ENCODE peak calls at places on chromosomes 3 and 15, in eight cellular contexts. I is K562, J is heart left ventricle, D is gastrocnemius medialis, E is right lobe of liver, X is body of pancreas, O is A549, S is HCT116. Q is an unnamed sample.

GRCh38 chr3:30332196-30333021 is 274.0 kb upstream of the TGFBR2 start:
- ATAC-seq in I (no peak), J (peak; percentile 16), D (no peak), E (peak; percentile 55), X (no peak), O (peak; percentile 53), S (peak; percentile 70), Q (no peak)

GRCh38 chr3:58306662-58307286 is 454 bp downstream of the HTD2 start:
- ATAC-seq in I (peak; percentile 81), J (peak; percentile 41), D (peak; percentile 42), E (peak; percentile 52), X (peak; percentile 16), O (peak; percentile 85), S (peak; percentile 62), Q (peak; percentile 3)

GRCh38 chr3:170714151-170714550 is 128.3 kb upstream of the SLC7A14 start:
- ATAC-seq in I (no peak), J (no peak), D (no peak), E (no peak), X (no peak), O (no peak), S (no peak), Q (no peak)

GRCh38 chr3:148930785-148931184 is 60.6 kb upstream of the GYG1 start:
- ATAC-seq in I (no peak), J (no peak), D (no peak), E (no peak), X (no peak), O (peak; percentile 21), S (peak; percentile 27), Q (no peak)

GRCh38 chr15:101035611-101036010 is 116.5 kb downstream of the LRRK1 start:
- ATAC-seq in I (no peak), J (no peak), D (no peak), E (no peak), X (no peak), O (no peak), S (no peak), Q (no peak)

GRCh38 chr3:149535395-149535685 is 60.8 kb downstream of the TM4SF4 start:
- ATAC-seq in I (no peak), J (no peak), D (no peak), E (no peak), X (no peak), O (no peak), S (no peak), Q (no peak)

GRCh38 chr15:23912191-23912590 is 225.1 kb upstream of the NDN start:
- ATAC-seq in I (no peak), J (no peak), D (no peak), E (no peak), X (peak; percentile 24), O (no peak), S (no peak), Q (no peak)

GRCh38 chr3:166195808-166196207 is 358.6 kb upstream of the BCHE start:
- ATAC-seq in I (no peak), J (no peak), D (no peak), E (no peak), X (no peak), O (no peak), S (no peak), Q (no peak)

GRCh38 chr3:4503050-4503449 is 9.9 kb downstream of the ITPR1 start:
- ATAC-seq in I (no peak), J (no peak), D (no peak), E (no peak), X (no peak), O (no peak), S (no peak), Q (no peak)

GRCh38 chr3:195070321-195070720 is 200.6 kb downstream of the XXYLT1 start:
- ATAC-seq in I (no peak), J (no peak), D (no peak), E (no peak), X (no peak), O (no peak), S (no peak), Q (no peak)

GRCh38 chr15:96553451-96553850 is 223.0 kb downstream of the NR2F2 start:
- ATAC-seq in I (no peak), J (peak; percentile 73), D (no peak), E (no peak), X (no peak), O (no peak), S (no peak), Q (no peak)

GRCh38 chr3:58659051-58659675 is 7.4 kb downstream of the FAM3D start:
- ATAC-seq in I (peak; percentile 77), J (peak; percentile 53), D (no peak), E (peak; percentile 83), X (peak; percentile 65), O (peak; percentile 89), S (peak; percentile 88), Q (no peak)

GRCh38 chr3:39754549-39754948 is 54.9 kb upstream of the MYRIP start:
- ATAC-seq in I (no peak), J (no peak), D (no peak), E (no peak), X (no peak), O (no peak), S (no peak), Q (no peak)

GRCh38 chr15:74569731-74570070 is 28.7 kb downstream of the ARID3B start:
- ATAC-seq in I (no peak), J (no peak), D (no peak), E (no peak), X (no peak), O (no peak), S (no peak), Q (no peak)

GRCh38 chr15:75943713-75944215 is 40.1 kb downstream of the FBXO22 start:
- ATAC-seq in I (no peak), J (no peak), D (no peak), E (no peak), X (no peak), O (peak; percentile 18), S (peak; percentile 40), Q (no peak)

GRCh38 chr15:79956354-79956939 is 14.5 kb downstream of the BCL2A1 start:
- ATAC-seq in I (no peak), J (no peak), D (no peak), E (peak; percentile 69), X (no peak), O (peak; percentile 46), S (no peak), Q (no peak)

GRCh38 chr3:194760740-194761139 is 75.1 kb downstream of the FAM43A start:
- ATAC-seq in I (no peak), J (no peak), D (no peak), E (no peak), X (no peak), O (no peak), S (no peak), Q (no peak)

GRCh38 chr3:45055032-45055410 is 28.9 kb downstream of the CLEC3B start:
- ATAC-seq in I (no peak), J (no peak), D (peak; percentile 30), E (no peak), X (no peak), O (no peak), S (no peak), Q (peak; percentile 73)

GRCh38 chr15:37847776-37848175 is 86.7 kb upstream of the TMCO5A start:
- ATAC-seq in I (no peak), J (no peak), D (no peak), E (no peak), X (no peak), O (no peak), S (no peak), Q (no peak)

GRCh38 chr3:114600571-114600970 is 306.7 kb downstream of the TIGIT start:
- ATAC-seq in I (no peak), J (no peak), D (peak; percentile 74), E (no peak), X (no peak), O (no peak), S (no peak), Q (no peak)

GRCh38 chr3:52039846-52040245 is 16.5 kb downstream of the DUSP7 start:
- ATAC-seq in I (no peak), J (peak; percentile 91), D (peak; percentile 66), E (peak; percentile 77), X (peak; percentile 89), O (no peak), S (no peak), Q (peak; percentile 75)

GRCh38 chr3:23807161-23808015 is 1.6 kb downstream of the UBE2E1 start:
- ATAC-seq in I (peak; percentile 13), J (peak; percentile 52), D (peak; percentile 53), E (peak; percentile 25), X (no peak), O (peak; percentile 5), S (no peak), Q (no peak)

DNA sequence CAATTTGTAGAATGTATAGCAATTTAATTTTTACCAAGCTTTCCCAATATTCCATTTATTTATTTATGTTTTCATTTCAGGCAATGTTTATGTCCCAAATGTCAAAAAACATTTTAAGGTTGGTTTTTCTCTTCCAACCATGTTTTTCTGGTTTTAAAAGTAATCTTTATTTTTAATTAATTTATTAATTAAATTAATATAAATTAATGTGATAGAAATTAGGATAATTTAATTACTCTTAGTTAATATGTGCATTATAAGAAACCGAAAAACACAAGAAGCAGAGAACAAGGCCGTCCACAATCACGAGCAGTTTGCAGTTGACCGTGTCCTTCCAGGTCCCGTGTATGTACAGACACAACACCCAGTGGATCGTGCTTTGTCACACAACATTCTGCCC is 34.2 kb downstream of the FBXO45 start:
- ATAC-seq in I (no peak), J (no peak), D (no peak), E (no peak), X (no peak), O (no peak), S (no peak), Q (no peak)
- H3K27ac ChIP-seq in I (no peak overlapping the region), J (no peak overlapping the region), D (no peak overlapping the region), E (no peak overlapping the region), X (no peak overlapping the region), O (no peak overlapping the region), S (no peak overlapping the region), Q (no peak overlapping the region)

GRCh38 chr3:142363936-142364467 is 83.8 kb downstream of the XRN1 start:
- ATAC-seq in I (no peak), J (no peak), D (no peak), E (peak; percentile 76), X (no peak), O (no peak), S (no peak), Q (no peak)

DNA sequence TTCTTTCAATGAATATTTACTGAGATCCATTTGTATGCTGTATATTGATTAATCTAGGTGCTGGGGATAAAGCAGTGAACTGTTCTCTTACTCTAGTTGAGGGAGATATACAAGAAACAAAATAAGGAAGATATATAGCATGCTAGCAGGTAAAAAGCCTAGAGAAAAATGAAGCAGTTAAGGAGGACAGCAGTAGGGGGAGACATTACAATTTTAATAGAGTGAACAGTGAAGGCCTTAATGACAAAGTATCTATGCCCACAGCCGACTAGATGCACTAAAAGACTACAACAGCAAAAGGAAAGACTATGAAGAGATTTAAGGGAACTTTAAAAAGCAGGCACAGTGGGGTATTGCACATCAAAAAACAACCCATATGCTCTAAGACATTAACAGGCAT is 81.4 kb downstream of the XRN1 start:
- ATAC-seq in I (peak; percentile 68), J (no peak), D (no peak), E (peak; percentile 68), X (no peak), O (peak; percentile 81), S (peak; percentile 90), Q (no peak)
- TF ChIP-seq CTCF in I (no peak), J (no peak), D (no peak), E (peak; percentile 31), X (no peak), O (peak; percentile 27), S (peak; percentile 52), Q (no peak)

GRCh38 chr3:169241575-169241927 is 422.0 kb downstream of the MECOM start:
- ATAC-seq in I (no peak), J (no peak), D (no peak), E (no peak), X (peak; percentile 49), O (no peak), S (no peak), Q (no peak)
- TF ChIP-seq POLR2A in I (no peak), J (no peak), D (no peak), E (no peak), X (no peak), O (no peak), S (no peak), Q (no peak)

GRCh38 chr3:14803981-14804834 is 14.6 kb upstream of the FGD5 start:
- ATAC-seq in I (peak; percentile 15), J (peak; percentile 91), D (peak; percentile 26), E (peak; percentile 59), X (peak; percentile 33), O (peak; percentile 38), S (peak; percentile 38), Q (peak; percentile 67)
- H3K27ac ChIP-seq in I (no peak overlapping the region), J (peak overlapping the region; percentile 73), D (peak overlapping the region; percentile 57), E (peak overlapping the region; percentile 59), X (no peak overlapping the region), O (peak overlapping the region; percentile 41), S (no peak overlapping the region), Q (peak overlapping the region; percentile 34)

Q was measured in gastroesophageal sphincter.